ENCODE peak calls at places on chromosomes 13 and 19, in eight cellular contexts. U is stimulated activated CD4-positive, alpha-beta T cell treated with anti-CD3 and anti-CD28 coated beads, Interleukin-2, amount 100 ng/mL, for 48 hours; H is activated T-cell treated with anti-CD3 and anti-CD28 coated beads for 1 hour; J is fibroblast of lung; Q is HuH-7.5; R is stimulated activated CD8-positive, alpha-beta memory T cell treated with anti-CD3 and anti-CD28 coated beads, Interleukin-12 subunit alpha, Interleukin-12 subunit beta, amount 100 ng/mL, for 1 hour; N is SK-N-SH; V is memory B cell. X is an unnamed sample.

GRCh38 chr13:53200075-53200474 is 171.5 kb downstream of the OLFM4 start:
- DNase-seq in U (no peak), H (no peak), J (no peak), Q (no peak), R (no peak), N (no peak), V (no peak), X (no peak)

GRCh38 chr19:1451916-1452801 is 2.2 kb downstream of the APC2 start:
- DNase-seq in U (no peak), H (no peak), J (no peak), Q (no peak), R (no peak), N (peak), V (no peak), X (peak)

GRCh38 chr13:97883356-97883755 is 70.1 kb upstream of the IPO5 start:
- DNase-seq in U (no peak), H (no peak), J (no peak), Q (no peak), R (no peak), N (no peak), V (no peak), X (no peak)

GRCh38 chr13:100100115-100100879 is 11.4 kb downstream of the PCCA start:
- DNase-seq in U (no peak), H (no peak), J (peak), Q (no peak), R (no peak), N (no peak), V (no peak), X (peak)

GRCh38 chr13:59086147-59086546 is 1077.6 kb downstream of the DIAPH3 start:
- DNase-seq in U (no peak), H (no peak), J (peak), Q (no peak), R (no peak), N (no peak), V (no peak), X (no peak)

GRCh38 chr19:36508325-36508724 is 19.0 kb upstream of the ZNF566 start:
- DNase-seq in U (no peak), H (no peak), J (no peak), Q (no peak), R (no peak), N (no peak), V (no peak), X (no peak)

GRCh38 chr13:100790405-100790804 is 115.8 kb upstream of the TMTC4 start:
- DNase-seq in U (no peak), H (no peak), J (no peak), Q (no peak), R (no peak), N (no peak), V (no peak), X (no peak)

GRCh38 chr19:42311612-42312160 is 1.4 kb upstream of the TMEM145 start:
- DNase-seq in U (no peak), H (no peak), J (no peak), Q (peak), R (no peak), N (peak), V (no peak), X (no peak)

GRCh38 chr13:100336795-100337516 is 248.1 kb downstream of the PCCA start:
- DNase-seq in U (no peak), H (no peak), J (no peak), Q (no peak), R (no peak), N (no peak), V (no peak), X (no peak)

GRCh38 chr13:78437781-78438180 is 165.6 kb downstream of the POU4F1 start:
- DNase-seq in U (no peak), H (no peak), J (no peak), Q (no peak), R (no peak), N (no peak), V (no peak), X (no peak)

GRCh38 chr13:78372581-78372980 is 230.8 kb downstream of the POU4F1 start:
- DNase-seq in U (no peak), H (no peak), J (peak), Q (no peak), R (no peak), N (no peak), V (no peak), X (no peak)

GRCh38 chr13:73602295-73602694 is 531.9 kb downstream of the KLF12 start:
- DNase-seq in U (no peak), H (no peak), J (no peak), Q (no peak), R (no peak), N (no peak), V (no peak), X (no peak)

GRCh38 chr19:16370671-16371391 is 46.2 kb downstream of the KLF2 start:
- DNase-seq in U (no peak), H (no peak), J (no peak), Q (no peak), R (no peak), N (no peak), V (no peak), X (no peak)

GRCh38 chr13:75170321-75170720 is 311.6 kb downstream of the TBC1D4 start:
- DNase-seq in U (no peak), H (no peak), J (no peak), Q (no peak), R (no peak), N (no peak), V (no peak), X (no peak)

GRCh38 chr19:8085606-8086464 is 33.3 kb downstream of the CCL25 start:
- DNase-seq in U (no peak), H (no peak), J (no peak), Q (peak), R (no peak), N (no peak), V (no peak), X (no peak)

GRCh38 chr13:95704510-95704909 is 27.6 kb downstream of the DNAJC3 start:
- DNase-seq in U (no peak), H (no peak), J (peak), Q (peak), R (no peak), N (peak), V (no peak), X (no peak)

GRCh38 chr19:1018393-1018792 is 2.5 kb downstream of the TMEM259 start:
- DNase-seq in U (no peak), H (no peak), J (no peak), Q (no peak), R (no peak), N (no peak), V (no peak), X (no peak)

GRCh38 chr13:113398963-113399754 is 35.2 kb upstream of the GRTP1 start:
- DNase-seq in U (no peak), H (no peak), J (no peak), Q (no peak), R (no peak), N (no peak), V (no peak), X (no peak)